ENCODE peak calls at places on chromosomes 5 and 9, in eight cellular contexts. One of them, this sample, is unnamed.

GRCh38 chr5:60489377-60489776 is 210.6 kb downstream of the DEPDC1B start:
- DNase-seq in keratinocyte: no peak
- DNase-seq in adrenal gland: no peak
- DNase-seq in suprapubic skin: no peak
- DNase-seq in SK-N-SH: no peak
- DNase-seq in colonic mucosa: no peak
- DNase-seq in CD8-positive, alpha-beta T cell: no peak
- DNase-seq in Peyer's patch: no peak
- DNase-seq in this sample: no peak

GRCh38 chr9:116394070-116394469 is 240.5 kb downstream of the PAPPA start:
- DNase-seq in adrenal gland: no peak
- DNase-seq in SK-N-SH: no peak
- DNase-seq in suprapubic skin: no peak
- DNase-seq in colonic mucosa: no peak
- DNase-seq in CD8-positive, alpha-beta T cell: no peak
- DNase-seq in Peyer's patch: no peak
- DNase-seq in keratinocyte: no peak
- DNase-seq in this sample: no peak

GRCh38 chr9:130042931-130043653 is at the start of gene FNBP1:
- DNase-seq in colonic mucosa: peak; percentile 80
- DNase-seq in CD8-positive, alpha-beta T cell: peak; percentile 73
- DNase-seq in Peyer's patch: peak; percentile 82
- DNase-seq in keratinocyte: no peak
- DNase-seq in SK-N-SH: peak; percentile 99
- DNase-seq in suprapubic skin: peak; percentile 89
- DNase-seq in adrenal gland: peak; percentile 82
- DNase-seq in this sample: no peak

GRCh38 chr9:69218166-69218565 is 44.1 kb downstream of the TJP2 start:
- DNase-seq in keratinocyte: no peak
- DNase-seq in suprapubic skin: no peak
- DNase-seq in Peyer's patch: no peak
- DNase-seq in colonic mucosa: no peak
- DNase-seq in CD8-positive, alpha-beta T cell: no peak
- DNase-seq in adrenal gland: no peak
- DNase-seq in SK-N-SH: no peak
- DNase-seq in this sample: no peak

GRCh38 chr5:36305571-36306326 is 4.0 kb upstream of the RANBP3L start:
- DNase-seq in suprapubic skin: no peak
- DNase-seq in CD8-positive, alpha-beta T cell: no peak
- DNase-seq in adrenal gland: peak; percentile 49
- DNase-seq in SK-N-SH: peak; percentile 42
- DNase-seq in keratinocyte: no peak
- DNase-seq in colonic mucosa: peak; percentile 24
- DNase-seq in Peyer's patch: no peak
- DNase-seq in this sample: no peak

GRCh38 chr9:16278420-16278999 is 592.0 kb downstream of the BNC2 start:
- DNase-seq in keratinocyte: no peak
- DNase-seq in adrenal gland: no peak
- DNase-seq in colonic mucosa: no peak
- DNase-seq in suprapubic skin: no peak
- DNase-seq in Peyer's patch: no peak
- DNase-seq in SK-N-SH: peak; percentile 44
- DNase-seq in CD8-positive, alpha-beta T cell: no peak
- DNase-seq in this sample: no peak

GRCh38 chr5:43616535-43616934 is 13.6 kb downstream of the NNT start:
- DNase-seq in CD8-positive, alpha-beta T cell: no peak
- DNase-seq in SK-N-SH: no peak
- DNase-seq in keratinocyte: no peak
- DNase-seq in colonic mucosa: no peak
- DNase-seq in suprapubic skin: no peak
- DNase-seq in Peyer's patch: no peak
- DNase-seq in adrenal gland: no peak
- DNase-seq in this sample: no peak

GRCh38 chr9:75483636-75484035 is 395.3 kb downstream of the OSTF1 start:
- DNase-seq in keratinocyte: no peak
- DNase-seq in suprapubic skin: no peak
- DNase-seq in adrenal gland: no peak
- DNase-seq in CD8-positive, alpha-beta T cell: no peak
- DNase-seq in SK-N-SH: no peak
- DNase-seq in colonic mucosa: no peak
- DNase-seq in Peyer's patch: no peak
- DNase-seq in this sample: no peak

GRCh38 chr5:41412496-41412895 is 97.9 kb downstream of the PLCXD3 start:
- DNase-seq in colonic mucosa: no peak
- DNase-seq in keratinocyte: no peak
- DNase-seq in Peyer's patch: no peak
- DNase-seq in CD8-positive, alpha-beta T cell: no peak
- DNase-seq in SK-N-SH: no peak
- DNase-seq in suprapubic skin: no peak
- DNase-seq in adrenal gland: no peak
- DNase-seq in this sample: no peak

GRCh38 chr5:41416336-41416735 is 94.1 kb downstream of the PLCXD3 start:
- DNase-seq in adrenal gland: no peak
- DNase-seq in Peyer's patch: no peak
- DNase-seq in keratinocyte: no peak
- DNase-seq in CD8-positive, alpha-beta T cell: no peak
- DNase-seq in colonic mucosa: no peak
- DNase-seq in suprapubic skin: no peak
- DNase-seq in SK-N-SH: no peak
- DNase-seq in this sample: no peak

GRCh38 chr5:41413067-41413466 is 97.3 kb downstream of the PLCXD3 start:
- DNase-seq in colonic mucosa: no peak
- DNase-seq in SK-N-SH: no peak
- DNase-seq in CD8-positive, alpha-beta T cell: no peak
- DNase-seq in adrenal gland: no peak
- DNase-seq in suprapubic skin: no peak
- DNase-seq in Peyer's patch: no peak
- DNase-seq in keratinocyte: no peak
- DNase-seq in this sample: no peak

GRCh38 chr5:41414598-41414997 is 95.8 kb downstream of the PLCXD3 start:
- DNase-seq in CD8-positive, alpha-beta T cell: no peak
- DNase-seq in adrenal gland: peak; percentile 75
- DNase-seq in suprapubic skin: no peak
- DNase-seq in colonic mucosa: no peak
- DNase-seq in Peyer's patch: no peak
- DNase-seq in keratinocyte: no peak
- DNase-seq in SK-N-SH: no peak
- DNase-seq in this sample: no peak

GRCh38 chr5:41415242-41415641 is 95.2 kb downstream of the PLCXD3 start:
- DNase-seq in SK-N-SH: no peak
- DNase-seq in Peyer's patch: no peak
- DNase-seq in CD8-positive, alpha-beta T cell: no peak
- DNase-seq in colonic mucosa: no peak
- DNase-seq in keratinocyte: no peak
- DNase-seq in suprapubic skin: no peak
- DNase-seq in adrenal gland: no peak
- DNase-seq in this sample: no peak
- H3K27ac ChIP-seq in SK-N-SH: peak overlapping the region; percentile 90
- H3K27ac ChIP-seq in Peyer's patch: no peak overlapping the region
- H3K27ac ChIP-seq in CD8-positive, alpha-beta T cell: no peak overlapping the region
- H3K27ac ChIP-seq in colonic mucosa: no peak overlapping the region
- H3K27ac ChIP-seq in keratinocyte: no peak overlapping the region
- H3K27ac ChIP-seq in suprapubic skin: no peak overlapping the region
- H3K27ac ChIP-seq in adrenal gland: no peak overlapping the region
- H3K27ac ChIP-seq in this sample: peak overlapping the region; percentile 73

GRCh38 chr9:127447416-127448111 is 3.6 kb downstream of the RPL12 start:
- DNase-seq in SK-N-SH: no peak
- DNase-seq in keratinocyte: no peak
- DNase-seq in CD8-positive, alpha-beta T cell: no peak
- DNase-seq in adrenal gland: no peak
- DNase-seq in Peyer's patch: no peak
- DNase-seq in colonic mucosa: no peak
- DNase-seq in suprapubic skin: no peak
- DNase-seq in this sample: no peak

GRCh38 chr9:127444283-127444920 is 6.8 kb downstream of the RPL12 start:
- DNase-seq in suprapubic skin: no peak
- DNase-seq in adrenal gland: no peak
- DNase-seq in SK-N-SH: no peak
- DNase-seq in CD8-positive, alpha-beta T cell: no peak
- DNase-seq in keratinocyte: no peak
- DNase-seq in colonic mucosa: no peak
- DNase-seq in Peyer's patch: no peak
- DNase-seq in this sample: no peak

GRCh38 chr9:127446720-127447415 is 4.3 kb downstream of the RPL12 start:
- DNase-seq in CD8-positive, alpha-beta T cell: no peak
- DNase-seq in Peyer's patch: no peak
- DNase-seq in keratinocyte: no peak
- DNase-seq in adrenal gland: no peak
- DNase-seq in suprapubic skin: no peak
- DNase-seq in SK-N-SH: no peak
- DNase-seq in colonic mucosa: no peak
- DNase-seq in this sample: no peak

GRCh38 chr9:127445851-127446719 is 5.1 kb downstream of the RPL12 start:
- DNase-seq in keratinocyte: no peak
- DNase-seq in adrenal gland: no peak
- DNase-seq in Peyer's patch: no peak
- DNase-seq in suprapubic skin: no peak
- DNase-seq in colonic mucosa: no peak
- DNase-seq in SK-N-SH: no peak
- DNase-seq in CD8-positive, alpha-beta T cell: no peak
- DNase-seq in this sample: no peak

GRCh38 chr9:127444921-127445850 is 6.0 kb downstream of the RPL12 start:
- DNase-seq in colonic mucosa: no peak
- DNase-seq in Peyer's patch: no peak
- DNase-seq in SK-N-SH: no peak
- DNase-seq in suprapubic skin: no peak
- DNase-seq in keratinocyte: no peak
- DNase-seq in adrenal gland: no peak
- DNase-seq in CD8-positive, alpha-beta T cell: no peak
- DNase-seq in this sample: no peak
- H3K36me3 ChIP-seq in colonic mucosa: peaks cover 30% of the 10 kb centered on the region
- H3K36me3 ChIP-seq in Peyer's patch: peaks cover 91% of the 10 kb centered on the region
- H3K36me3 ChIP-seq in SK-N-SH: peaks cover 66% of the 10 kb centered on the region
- H3K36me3 ChIP-seq in suprapubic skin: peaks cover 91% of the 10 kb centered on the region
- H3K36me3 ChIP-seq in keratinocyte: peaks cover 48% of the 10 kb centered on the region
- H3K36me3 ChIP-seq in adrenal gland: no peaks in the 10 kb centered on the region
- H3K36me3 ChIP-seq in CD8-positive, alpha-beta T cell: peaks cover 54% of the 10 kb centered on the region
- H3K36me3 ChIP-seq in this sample: peaks cover 93% of the 10 kb centered on the region

GRCh38 chr5:135437796-135438560 is 9.2 kb downstream of the DCANP1 start:
- DNase-seq in keratinocyte: no peak
- DNase-seq in CD8-positive, alpha-beta T cell: no peak
- DNase-seq in suprapubic skin: no peak
- DNase-seq in colonic mucosa: peak; percentile 37
- DNase-seq in adrenal gland: peak; percentile 76
- DNase-seq in SK-N-SH: no peak
- DNase-seq in Peyer's patch: no peak
- DNase-seq in this sample: no peak

GRCh38 chr5:135434591-135435466 is 12.3 kb downstream of the DCANP1 start:
- DNase-seq in adrenal gland: no peak
- DNase-seq in CD8-positive, alpha-beta T cell: no peak
- DNase-seq in SK-N-SH: no peak
- DNase-seq in suprapubic skin: no peak
- DNase-seq in keratinocyte: no peak
- DNase-seq in colonic mucosa: no peak
- DNase-seq in Peyer's patch: no peak
- DNase-seq in this sample: no peak

GRCh38 chr5:135436856-135437795 is 10.0 kb downstream of the DCANP1 start:
- DNase-seq in suprapubic skin: no peak
- DNase-seq in CD8-positive, alpha-beta T cell: no peak
- DNase-seq in keratinocyte: no peak
- DNase-seq in Peyer's patch: no peak
- DNase-seq in adrenal gland: no peak
- DNase-seq in colonic mucosa: no peak
- DNase-seq in SK-N-SH: no peak
- DNase-seq in this sample: no peak

GRCh38 chr5:135433626-135434426 is 13.3 kb downstream of the DCANP1 start:
- DNase-seq in keratinocyte: no peak
- DNase-seq in CD8-positive, alpha-beta T cell: no peak
- DNase-seq in adrenal gland: no peak
- DNase-seq in SK-N-SH: no peak
- DNase-seq in Peyer's patch: no peak
- DNase-seq in suprapubic skin: no peak
- DNase-seq in colonic mucosa: no peak
- DNase-seq in this sample: no peak

GRCh38 chr5:135435467-135436330 is 11.4 kb downstream of the DCANP1 start:
- DNase-seq in keratinocyte: no peak
- DNase-seq in CD8-positive, alpha-beta T cell: no peak
- DNase-seq in SK-N-SH: peak; percentile 49
- DNase-seq in colonic mucosa: no peak
- DNase-seq in suprapubic skin: no peak
- DNase-seq in Peyer's patch: no peak
- DNase-seq in adrenal gland: no peak
- DNase-seq in this sample: no peak
- TF ChIP-seq CTCF in keratinocyte: no peak
- TF ChIP-seq CTCF in CD8-positive, alpha-beta T cell: no peak
- TF ChIP-seq CTCF in SK-N-SH: no peak
- TF ChIP-seq CTCF in colonic mucosa: no peak
- TF ChIP-seq CTCF in suprapubic skin: no peak
- TF ChIP-seq CTCF in Peyer's patch: no peak
- TF ChIP-seq CTCF in adrenal gland: no peak
- TF ChIP-seq CTCF in this sample: no peak

GRCh38 chr9:126799051-126799450 is 5.8 kb upstream of the ZBTB43 start:
- DNase-seq in colonic mucosa: no peak
- DNase-seq in SK-N-SH: no peak
- DNase-seq in suprapubic skin: no peak
- DNase-seq in Peyer's patch: no peak
- DNase-seq in adrenal gland: no peak
- DNase-seq in CD8-positive, alpha-beta T cell: no peak
- DNase-seq in keratinocyte: no peak
- DNase-seq in this sample: no peak

GRCh38 chr9:126804198-126804695 is 593 bp upstream of the ZBTB43 start:
- DNase-seq in CD8-positive, alpha-beta T cell: no peak
- DNase-seq in adrenal gland: no peak
- DNase-seq in SK-N-SH: no peak
- DNase-seq in keratinocyte: no peak
- DNase-seq in Peyer's patch: no peak
- DNase-seq in suprapubic skin: no peak
- DNase-seq in colonic mucosa: no peak
- DNase-seq in this sample: no peak

GRCh38 chr9:126805546-126806262 is 864 bp downstream of the ZBTB43 start:
- DNase-seq in colonic mucosa: peak; percentile 52
- DNase-seq in SK-N-SH: no peak
- DNase-seq in adrenal gland: peak; percentile 95
- DNase-seq in CD8-positive, alpha-beta T cell: peak; percentile 63
- DNase-seq in keratinocyte: no peak
- DNase-seq in suprapubic skin: no peak
- DNase-seq in Peyer's patch: peak; percentile 45
- DNase-seq in this sample: no peak

GRCh38 chr9:126804696-126805545 is at the start of gene ZBTB43:
- DNase-seq in suprapubic skin: peak; percentile 98
- DNase-seq in CD8-positive, alpha-beta T cell: peak; percentile 99
- DNase-seq in Peyer's patch: peak; percentile 96
- DNase-seq in SK-N-SH: peak; percentile 98
- DNase-seq in adrenal gland: peak; percentile 98
- DNase-seq in keratinocyte: peak; percentile 71
- DNase-seq in colonic mucosa: peak; percentile 98
- DNase-seq in this sample: peak; percentile 97

DNA sequence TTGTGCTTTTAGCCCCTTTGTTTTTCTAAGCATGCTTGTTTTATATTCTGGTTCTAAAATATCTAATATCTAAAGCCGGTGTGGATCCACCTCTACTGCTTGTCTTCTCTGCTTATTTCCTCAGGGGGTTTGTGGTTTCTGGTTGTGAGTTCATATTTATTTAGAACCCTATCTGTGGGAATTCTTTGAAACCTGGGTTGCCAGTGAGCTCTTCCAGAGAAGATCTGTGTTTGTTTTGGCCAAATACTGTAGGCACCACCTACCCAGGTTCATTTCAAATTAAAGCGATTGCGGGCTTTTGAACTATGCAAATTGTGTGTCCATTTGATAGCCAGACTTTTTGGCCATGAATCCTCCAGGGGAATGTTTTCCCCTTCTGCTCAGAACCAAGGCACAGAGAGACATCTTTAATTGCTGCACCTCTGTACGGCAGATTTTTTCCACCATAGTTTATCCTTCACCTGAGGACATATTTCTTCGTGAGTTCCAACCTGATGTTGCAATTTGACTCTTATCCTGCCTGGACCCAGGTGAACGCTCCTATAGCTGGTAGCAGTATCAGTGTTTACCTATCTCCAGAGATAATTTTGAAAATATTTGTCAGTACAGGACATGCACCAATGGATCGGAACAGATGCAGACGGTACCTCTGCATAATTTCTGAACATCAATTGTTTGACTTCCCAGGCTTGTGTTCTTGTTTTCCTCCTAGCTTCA is 2.3 kb upstream of the ZBTB43 start:
- DNase-seq in adrenal gland: no peak
- DNase-seq in SK-N-SH: no peak
- DNase-seq in Peyer's patch: no peak
- DNase-seq in keratinocyte: no peak
- DNase-seq in CD8-positive, alpha-beta T cell: no peak
- DNase-seq in suprapubic skin: no peak
- DNase-seq in colonic mucosa: no peak
- DNase-seq in this sample: no peak
- H3K27ac ChIP-seq in adrenal gland: no peak overlapping the region
- H3K27ac ChIP-seq in SK-N-SH: no peak overlapping the region
- H3K27ac ChIP-seq in Peyer's patch: no peak overlapping the region
- H3K27ac ChIP-seq in keratinocyte: no peak overlapping the region
- H3K27ac ChIP-seq in CD8-positive, alpha-beta T cell: no peak overlapping the region
- H3K27ac ChIP-seq in suprapubic skin: no peak overlapping the region
- H3K27ac ChIP-seq in colonic mucosa: no peak overlapping the region
- H3K27ac ChIP-seq in this sample: no peak overlapping the region

This sample was measured in RWPE2.